ENCODE peak calls at places on chromosomes 16 and 17, in seven cellular contexts. One of them, this sample, is unnamed.

GRCh38 chr16:79845006-79845733 is 244.6 kb upstream of the MAF start:
- DNase-seq in psoas muscle: no peak
- DNase-seq in nephron progenitor cell: no peak
- DNase-seq in progenitor cell of endocrine pancreas: no peak
- DNase-seq in HL-60: no peak
- DNase-seq in HFF-Myc: no peak
- DNase-seq in coronary artery: no peak
- DNase-seq in this sample: no peak

GRCh38 chr17:4944163-4944553 is 4.1 kb downstream of the RNF167 start:
- DNase-seq in HL-60: peak
- DNase-seq in progenitor cell of endocrine pancreas: no peak
- DNase-seq in coronary artery: no peak
- DNase-seq in nephron progenitor cell: no peak
- DNase-seq in psoas muscle: no peak
- DNase-seq in HFF-Myc: no peak
- DNase-seq in this sample: no peak

GRCh38 chr17:16313159-16314090 is 39.8 kb downstream of the CENPV start:
- DNase-seq in HFF-Myc: no peak
- DNase-seq in nephron progenitor cell: no peak
- DNase-seq in HL-60: no peak
- DNase-seq in progenitor cell of endocrine pancreas: no peak
- DNase-seq in psoas muscle: no peak
- DNase-seq in coronary artery: no peak
- DNase-seq in this sample: no peak

GRCh38 chr17:82879241-82879640 is 39.4 kb upstream of the ZNF750 start:
- DNase-seq in progenitor cell of endocrine pancreas: no peak
- DNase-seq in HFF-Myc: no peak
- DNase-seq in nephron progenitor cell: no peak
- DNase-seq in HL-60: no peak
- DNase-seq in psoas muscle: no peak
- DNase-seq in coronary artery: no peak
- DNase-seq in this sample: no peak

GRCh38 chr17:82230627-82231311 is 1.9 kb downstream of the SLC16A3 start:
- DNase-seq in nephron progenitor cell: peak
- DNase-seq in psoas muscle: peak
- DNase-seq in coronary artery: peak
- DNase-seq in HFF-Myc: no peak
- DNase-seq in progenitor cell of endocrine pancreas: peak
- DNase-seq in HL-60: peak
- DNase-seq in this sample: peak

GRCh38 chr16:2527784-2528100 is 3.5 kb downstream of the CEMP1 start:
- DNase-seq in psoas muscle: no peak
- DNase-seq in HL-60: no peak
- DNase-seq in coronary artery: no peak
- DNase-seq in nephron progenitor cell: no peak
- DNase-seq in progenitor cell of endocrine pancreas: no peak
- DNase-seq in HFF-Myc: no peak
- DNase-seq in this sample: no peak

GRCh38 chr16:69131167-69131748 is 1.1 kb downstream of the CHTF8 start:
- DNase-seq in coronary artery: no peak
- DNase-seq in nephron progenitor cell: peak
- DNase-seq in HL-60: peak
- DNase-seq in progenitor cell of endocrine pancreas: no peak
- DNase-seq in HFF-Myc: no peak
- DNase-seq in psoas muscle: no peak
- DNase-seq in this sample: no peak

GRCh38 chr17:42399121-42399520 is 10.9 kb upstream of the STAT3 start:
- DNase-seq in progenitor cell of endocrine pancreas: no peak
- DNase-seq in nephron progenitor cell: no peak
- DNase-seq in psoas muscle: no peak
- DNase-seq in HL-60: no peak
- DNase-seq in HFF-Myc: no peak
- DNase-seq in coronary artery: no peak
- DNase-seq in this sample: no peak

GRCh38 chr17:39487946-39488345 is 26.7 kb downstream of the CDK12 start:
- DNase-seq in HL-60: no peak
- DNase-seq in HFF-Myc: no peak
- DNase-seq in nephron progenitor cell: no peak
- DNase-seq in progenitor cell of endocrine pancreas: no peak
- DNase-seq in coronary artery: no peak
- DNase-seq in psoas muscle: no peak
- DNase-seq in this sample: no peak

GRCh38 chr17:39738568-39738901 is 797 bp downstream of the GRB7 start:
- DNase-seq in HL-60: no peak
- DNase-seq in coronary artery: no peak
- DNase-seq in psoas muscle: no peak
- DNase-seq in progenitor cell of endocrine pancreas: no peak
- DNase-seq in nephron progenitor cell: peak
- DNase-seq in HFF-Myc: no peak
- DNase-seq in this sample: peak

GRCh38 chr16:83458612-83459011 is 349.2 kb upstream of the HSBP1 start:
- DNase-seq in HL-60: no peak
- DNase-seq in nephron progenitor cell: no peak
- DNase-seq in coronary artery: no peak
- DNase-seq in HFF-Myc: no peak
- DNase-seq in psoas muscle: no peak
- DNase-seq in progenitor cell of endocrine pancreas: no peak
- DNase-seq in this sample: no peak

GRCh38 chr17:42407289-42407836 is 15.7 kb downstream of the CAVIN1 start:
- DNase-seq in HFF-Myc: no peak
- DNase-seq in nephron progenitor cell: peak
- DNase-seq in coronary artery: peak
- DNase-seq in progenitor cell of endocrine pancreas: no peak
- DNase-seq in psoas muscle: peak
- DNase-seq in HL-60: peak
- DNase-seq in this sample: no peak

GRCh38 chr17:59220328-59221158 is at the start of gene GDPD1:
- DNase-seq in progenitor cell of endocrine pancreas: peak
- DNase-seq in coronary artery: peak
- DNase-seq in nephron progenitor cell: peak
- DNase-seq in HL-60: peak
- DNase-seq in HFF-Myc: peak
- DNase-seq in psoas muscle: peak
- DNase-seq in this sample: peak

GRCh38 chr17:869067-869466 is 86.9 kb downstream of the MRM3 start:
- DNase-seq in psoas muscle: peak
- DNase-seq in nephron progenitor cell: no peak
- DNase-seq in progenitor cell of endocrine pancreas: no peak
- DNase-seq in coronary artery: peak
- DNase-seq in HFF-Myc: no peak
- DNase-seq in HL-60: no peak
- DNase-seq in this sample: no peak

GRCh38 chr16:16861546-16861945 is 482.6 kb downstream of the NPIPA7 start:
- DNase-seq in nephron progenitor cell: peak
- DNase-seq in HFF-Myc: peak
- DNase-seq in coronary artery: no peak
- DNase-seq in progenitor cell of endocrine pancreas: peak
- DNase-seq in HL-60: peak
- DNase-seq in psoas muscle: peak
- DNase-seq in this sample: peak

GRCh38 chr16:30896203-30896889 is at the start of gene CTF1:
- DNase-seq in HFF-Myc: peak
- DNase-seq in progenitor cell of endocrine pancreas: peak
- DNase-seq in HL-60: no peak
- DNase-seq in psoas muscle: peak
- DNase-seq in coronary artery: peak
- DNase-seq in nephron progenitor cell: peak
- DNase-seq in this sample: no peak

GRCh38 chr16:27625050-27625697 is 75.2 kb downstream of the KATNIP start:
- DNase-seq in HFF-Myc: no peak
- DNase-seq in progenitor cell of endocrine pancreas: no peak
- DNase-seq in psoas muscle: no peak
- DNase-seq in coronary artery: no peak
- DNase-seq in HL-60: no peak
- DNase-seq in nephron progenitor cell: no peak
- DNase-seq in this sample: no peak

GRCh38 chr16:80614908-80615696 is 74.3 kb downstream of the DYNLRB2 start:
- DNase-seq in HFF-Myc: peak
- DNase-seq in psoas muscle: no peak
- DNase-seq in progenitor cell of endocrine pancreas: no peak
- DNase-seq in HL-60: no peak
- DNase-seq in nephron progenitor cell: no peak
- DNase-seq in coronary artery: no peak
- DNase-seq in this sample: no peak

GRCh38 chr17:20944014-20944905 is 98.6 kb downstream of the USP22 start:
- DNase-seq in progenitor cell of endocrine pancreas: peak
- DNase-seq in psoas muscle: no peak
- DNase-seq in HFF-Myc: no peak
- DNase-seq in HL-60: no peak
- DNase-seq in coronary artery: no peak
- DNase-seq in nephron progenitor cell: peak
- DNase-seq in this sample: no peak

GRCh38 chr17:4008082-4008435 is 43.8 kb upstream of the ATP2A3 start:
- DNase-seq in HL-60: no peak
- DNase-seq in nephron progenitor cell: no peak
- DNase-seq in coronary artery: no peak
- DNase-seq in HFF-Myc: no peak
- DNase-seq in psoas muscle: no peak
- DNase-seq in progenitor cell of endocrine pancreas: no peak
- DNase-seq in this sample: no peak

GRCh38 chr17:42526031-42526444 is 10.0 kb upstream of the NAGLU start:
- DNase-seq in psoas muscle: peak
- DNase-seq in HL-60: no peak
- DNase-seq in HFF-Myc: no peak
- DNase-seq in coronary artery: peak
- DNase-seq in progenitor cell of endocrine pancreas: no peak
- DNase-seq in nephron progenitor cell: no peak
- DNase-seq in this sample: no peak

GRCh38 chr16:927931-928330 is 42.9 kb downstream of the LMF1 start:
- DNase-seq in HL-60: no peak
- DNase-seq in psoas muscle: no peak
- DNase-seq in coronary artery: no peak
- DNase-seq in progenitor cell of endocrine pancreas: no peak
- DNase-seq in nephron progenitor cell: no peak
- DNase-seq in HFF-Myc: no peak
- DNase-seq in this sample: no peak

GRCh38 chr17:49180998-49181635 is 29.3 kb downstream of the GNGT2 start:
- DNase-seq in progenitor cell of endocrine pancreas: no peak
- DNase-seq in coronary artery: no peak
- DNase-seq in nephron progenitor cell: no peak
- DNase-seq in HL-60: no peak
- DNase-seq in HFF-Myc: no peak
- DNase-seq in psoas muscle: no peak
- DNase-seq in this sample: no peak

GRCh38 chr17:49987681-49988441 is 7.2 kb downstream of the DLX3 start:
- DNase-seq in nephron progenitor cell: no peak
- DNase-seq in HL-60: no peak
- DNase-seq in progenitor cell of endocrine pancreas: no peak
- DNase-seq in coronary artery: peak
- DNase-seq in psoas muscle: no peak
- DNase-seq in HFF-Myc: no peak
- DNase-seq in this sample: no peak

GRCh38 chr17:71467719-71468118 is 653.1 kb upstream of the SOX9 start:
- DNase-seq in HL-60: no peak
- DNase-seq in psoas muscle: no peak
- DNase-seq in nephron progenitor cell: no peak
- DNase-seq in coronary artery: no peak
- DNase-seq in progenitor cell of endocrine pancreas: no peak
- DNase-seq in HFF-Myc: no peak
- DNase-seq in this sample: no peak

GRCh38 chr17:37219876-37220608 is 155.7 kb upstream of the C17orf78 start:
- DNase-seq in psoas muscle: no peak
- DNase-seq in HFF-Myc: no peak
- DNase-seq in HL-60: no peak
- DNase-seq in coronary artery: no peak
- DNase-seq in progenitor cell of endocrine pancreas: no peak
- DNase-seq in nephron progenitor cell: no peak
- DNase-seq in this sample: no peak
- TF ChIP-seq CTCF in psoas muscle: no peak
- TF ChIP-seq CTCF in HFF-Myc: no peak
- TF ChIP-seq CTCF in HL-60: no peak
- TF ChIP-seq CTCF in coronary artery: no peak
- TF ChIP-seq CTCF in progenitor cell of endocrine pancreas: no peak
- TF ChIP-seq CTCF in nephron progenitor cell: no peak
- TF ChIP-seq CTCF in this sample: no peak

GRCh38 chr17:34645636-34646035 is 66.3 kb downstream of the TMEM132E start:
- DNase-seq in coronary artery: no peak
- DNase-seq in nephron progenitor cell: no peak
- DNase-seq in HL-60: no peak
- DNase-seq in progenitor cell of endocrine pancreas: no peak
- DNase-seq in psoas muscle: no peak
- DNase-seq in HFF-Myc: no peak
- DNase-seq in this sample: no peak
- TF ChIP-seq CTCF in coronary artery: no peak
- TF ChIP-seq CTCF in nephron progenitor cell: no peak
- TF ChIP-seq CTCF in HL-60: no peak
- TF ChIP-seq CTCF in progenitor cell of endocrine pancreas: no peak
- TF ChIP-seq CTCF in psoas muscle: no peak
- TF ChIP-seq CTCF in HFF-Myc: no peak
- TF ChIP-seq CTCF in this sample: no peak

DNA sequence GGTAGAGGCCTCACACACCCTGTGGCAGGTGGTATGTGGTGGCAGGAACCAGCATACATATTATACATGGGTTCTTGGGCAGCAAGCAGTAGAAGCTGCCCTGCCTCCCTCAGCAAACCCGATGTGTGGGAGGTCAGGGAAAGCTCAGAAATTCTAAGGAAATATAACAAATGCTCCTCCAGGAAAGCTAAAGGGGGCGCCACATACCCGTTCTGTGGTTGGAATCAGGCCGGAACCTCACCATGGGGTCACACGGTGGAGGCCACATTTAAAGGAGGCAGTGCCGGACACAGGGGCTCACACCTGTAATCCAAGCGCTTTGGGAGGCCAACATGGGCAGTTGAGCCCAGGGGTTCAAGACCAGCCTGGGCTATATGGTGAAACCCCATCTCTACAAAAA is 12.4 kb upstream of the KATNB1 start:
- DNase-seq in progenitor cell of endocrine pancreas: no peak
- DNase-seq in nephron progenitor cell: no peak
- DNase-seq in psoas muscle: no peak
- DNase-seq in coronary artery: no peak
- DNase-seq in HFF-Myc: no peak
- DNase-seq in HL-60: no peak
- DNase-seq in this sample: no peak
- TF ChIP-seq CTCF in progenitor cell of endocrine pancreas: peak
- TF ChIP-seq CTCF in nephron progenitor cell: peak
- TF ChIP-seq CTCF in psoas muscle: no peak
- TF ChIP-seq CTCF in coronary artery: no peak
- TF ChIP-seq CTCF in HFF-Myc: no peak
- TF ChIP-seq CTCF in HL-60: no peak
- TF ChIP-seq CTCF in this sample: no peak

DNA sequence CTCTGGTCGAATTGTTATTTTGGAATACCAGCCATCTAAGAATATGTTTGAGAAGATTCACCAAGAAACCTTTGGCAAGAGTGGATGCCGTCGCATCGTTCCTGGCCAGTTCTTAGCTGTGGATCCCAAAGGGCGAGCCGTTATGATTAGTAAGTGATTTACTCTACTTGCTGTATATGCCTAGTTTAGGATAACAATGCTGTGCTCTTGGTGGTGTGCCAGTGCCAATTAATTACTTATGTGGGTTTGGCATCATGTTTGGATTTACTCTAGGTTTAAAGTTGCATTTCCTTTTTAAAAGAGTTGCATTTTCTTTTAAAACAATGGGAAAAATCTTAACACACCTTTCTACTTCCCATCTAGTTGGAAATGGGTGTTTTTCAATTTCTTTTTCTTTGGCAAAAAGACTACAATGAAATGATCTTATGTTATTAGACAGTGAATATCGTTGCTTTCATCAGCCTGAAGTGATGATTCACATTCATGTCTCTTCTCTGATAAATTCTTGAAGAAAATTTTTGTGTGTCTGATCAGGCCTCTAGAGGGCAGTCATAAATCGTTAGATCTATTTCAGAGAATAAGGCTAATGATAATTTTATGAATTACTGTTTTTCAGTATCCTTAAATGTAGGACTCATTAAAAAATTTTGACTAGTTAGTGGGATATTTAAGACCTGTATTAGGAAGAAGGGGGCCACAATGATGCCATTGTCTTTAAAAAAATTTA is 5.6 kb downstream of the SF3B3 start:
- DNase-seq in HFF-Myc: no peak
- DNase-seq in coronary artery: no peak
- DNase-seq in HL-60: no peak
- DNase-seq in nephron progenitor cell: no peak
- DNase-seq in progenitor cell of endocrine pancreas: no peak
- DNase-seq in psoas muscle: no peak
- DNase-seq in this sample: no peak
- TF ChIP-seq CTCF in HFF-Myc: peak
- TF ChIP-seq CTCF in coronary artery: no peak
- TF ChIP-seq CTCF in HL-60: no peak
- TF ChIP-seq CTCF in nephron progenitor cell: peak
- TF ChIP-seq CTCF in progenitor cell of endocrine pancreas: peak
- TF ChIP-seq CTCF in psoas muscle: peak
- TF ChIP-seq CTCF in this sample: no peak